ENCODE peak calls at places on chromosomes 11 and 22, in six cellular contexts. K is A549, Z is sigmoid colon, X is ovary, E is transverse colon, N is SK-N-SH. Q is an unnamed sample. For H3K9me3, the result is how much of the 10 kb centered on the place peaks cover.

GRCh38 chr22:30104501-30105156 is 24.4 kb downstream of the HORMAD2 start:
- DNase-seq in N (no peak), K (no peak), E (no peak), Z (no peak), X (no peak), Q (no peak)

GRCh38 chr11:33040127-33040861 is 922 bp downstream of the TCP11L1 start:
- DNase-seq in N (peak), Z (no peak), E (no peak), X (no peak), K (peak), Q (no peak)

GRCh38 chr22:26769663-26770062 is 112.3 kb downstream of the MIAT start:
- DNase-seq in K (no peak), Z (no peak), E (no peak), N (no peak), X (no peak), Q (no peak)

GRCh38 chr22:38490915-38491314 is 15.2 kb downstream of the DDX17 start:
- DNase-seq in Z (peak), E (peak), N (no peak), K (no peak), X (peak), Q (peak)

GRCh38 chr11:30733748-30734147 is 147.6 kb upstream of the MPPED2 start:
- DNase-seq in K (no peak), Z (no peak), X (no peak), E (no peak), N (no peak), Q (no peak)

GRCh38 chr11:65506316-65506769 is 7.5 kb downstream of the MALAT1 start:
- DNase-seq in K (no peak), X (no peak), N (no peak), Z (no peak), E (no peak), Q (no peak)

GRCh38 chr11:67120881-67121710 is 2.0 kb downstream of the KDM2A start:
- DNase-seq in X (no peak), Z (peak), E (peak), N (no peak), K (no peak), Q (peak)

GRCh38 chr11:14336507-14337503 is 22.2 kb downstream of the RRAS2 start:
- DNase-seq in K (peak), E (no peak), X (no peak), N (no peak), Z (no peak), Q (no peak)

GRCh38 chr11:119427279-119427678 is 4.3 kb upstream of the THY1 start:
- DNase-seq in Z (peak), K (no peak), E (no peak), X (no peak), N (no peak), Q (no peak)

GRCh38 chr11:65316311-65316978 is 1.8 kb downstream of the CDC42EP2 start:
- DNase-seq in N (no peak), K (no peak), Z (peak), E (peak), X (peak), Q (no peak)

GRCh38 chr11:66663741-66664296 is 13.9 kb downstream of the RBM4B start:
- DNase-seq in N (no peak), X (no peak), E (no peak), K (no peak), Z (no peak), Q (no peak)

GRCh38 chr11:116984589-116984988 is 113.6 kb downstream of the SIK3 start:
- DNase-seq in K (no peak), X (no peak), E (no peak), N (no peak), Z (no peak), Q (no peak)

GRCh38 chr11:19987243-19987870 is 172.9 kb downstream of the DBX1 start:
- DNase-seq in N (no peak), E (no peak), X (no peak), K (no peak), Z (no peak), Q (no peak)

GRCh38 chr11:87038235-87038960 is 664 bp downstream of the TMEM135 start:
- DNase-seq in Z (no peak), N (peak), K (no peak), E (no peak), X (no peak), Q (no peak)

GRCh38 chr11:61780581-61781162 is 11.7 kb downstream of the TMEM258 start:
- DNase-seq in X (no peak), K (no peak), N (no peak), Z (no peak), E (no peak), Q (no peak)

GRCh38 chr22:42086051-42086450 is 4.5 kb downstream of the NDUFA6 start:
- DNase-seq in Z (no peak), K (no peak), X (no peak), E (no peak), N (no peak), Q (no peak)

GRCh38 chr11:68297812-68298658 is 14.4 kb upstream of the LRP5 start:
- DNase-seq in Z (peak), K (peak), N (peak), E (peak), X (peak), Q (peak)

GRCh38 chr11:61949169-61950034 is 749 bp upstream of the BEST1 start:
- DNase-seq in X (peak), Z (peak), E (peak), K (peak), N (peak), Q (no peak)

GRCh38 chr11:66745356-66746235 is 16.6 kb upstream of the SPTBN2 start:
- DNase-seq in E (peak), K (peak), Z (no peak), X (no peak), N (no peak), Q (peak)

GRCh38 chr11:110131386-110132123 is 38.4 kb downstream of the ZC3H12C start:
- DNase-seq in K (no peak), Z (no peak), N (no peak), X (no peak), E (no peak), Q (no peak)

GRCh38 chr11:67458266-67458665 is 3.1 kb downstream of the CABP4 start:
- DNase-seq in Z (peak), X (no peak), E (no peak), N (no peak), K (no peak), Q (no peak)

GRCh38 chr22:29256606-29257325 is 11.0 kb downstream of the RHBDD3 start:
- DNase-seq in K (no peak), N (peak), X (no peak), Z (no peak), E (no peak), Q (no peak)

GRCh38 chr22:50209893-50210292 is 9.1 kb downstream of the SELENOO start:
- DNase-seq in K (peak), E (peak), Z (peak), N (peak), X (peak), Q (peak)

GRCh38 chr11:11022126-11022730 is 164.4 kb upstream of the ZBED5 start:
- DNase-seq in K (peak), X (no peak), Z (no peak), N (peak), E (no peak), Q (no peak)

DNA sequence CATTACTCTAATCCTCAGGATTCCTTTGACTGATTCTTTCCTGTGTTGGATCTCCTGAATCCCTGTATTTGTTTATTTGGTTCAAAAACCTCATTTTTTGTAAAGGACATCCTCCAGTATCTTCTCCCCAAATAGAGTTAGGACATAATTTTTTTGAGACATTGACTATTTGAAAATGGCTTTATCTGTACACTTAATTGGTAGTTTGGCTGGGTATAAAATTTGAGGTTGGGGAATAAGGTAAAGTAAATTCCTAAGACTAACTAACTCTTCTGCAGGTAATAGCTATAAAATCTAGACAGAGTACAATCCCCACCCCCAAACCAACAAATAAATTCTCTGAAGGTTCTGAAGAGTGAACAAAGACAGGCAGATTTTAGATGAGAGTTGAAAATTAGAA is 114.4 kb downstream of the CTTN start:
- DNase-seq in Z (no peak), K (no peak), X (no peak), E (no peak), N (no peak), Q (no peak)
- H3K9me3 ChIP-seq in Z (under half), K (under half), X (under half), E (under half), N (under half), Q (under half)

DNA sequence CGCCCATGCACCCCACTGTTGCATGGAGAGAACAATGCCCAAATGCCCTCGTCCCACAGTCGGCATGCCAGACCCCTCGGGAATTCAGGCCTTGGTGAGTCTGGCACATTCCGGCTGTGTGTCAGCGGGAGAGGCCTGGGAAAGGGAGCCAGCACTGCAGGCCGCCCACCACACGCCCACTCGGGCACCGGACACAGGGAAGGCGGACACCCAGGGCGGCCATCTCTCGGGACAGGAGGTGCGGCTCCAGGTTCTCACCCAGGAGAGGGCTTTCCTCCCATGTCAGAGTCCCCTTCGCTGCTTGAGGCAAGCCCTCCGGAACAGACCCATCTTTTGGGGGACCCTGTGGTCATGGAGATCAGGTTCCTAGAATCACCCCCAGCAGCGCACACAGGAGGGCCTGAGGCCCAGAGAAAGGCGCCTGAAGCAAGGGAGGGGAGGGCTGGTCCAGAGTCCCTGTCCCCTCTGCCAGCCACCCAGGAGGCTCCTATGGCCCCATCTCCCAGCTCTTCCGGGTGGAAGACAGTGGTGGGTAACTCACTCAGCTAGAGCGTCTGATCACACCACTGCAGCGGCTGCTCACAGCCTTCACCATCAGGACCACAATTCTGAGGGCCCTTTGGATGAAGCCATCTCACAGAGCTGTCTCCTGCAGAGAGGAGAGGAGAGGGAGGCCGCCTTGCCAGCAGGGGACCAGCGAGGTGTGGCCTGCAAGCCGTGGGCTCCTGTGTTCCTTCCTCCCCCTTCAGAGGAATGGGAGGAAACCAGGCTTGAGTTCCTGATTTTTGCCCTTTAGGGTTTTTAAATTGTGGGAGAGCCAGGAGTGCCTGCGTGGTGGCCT is 31.7 kb upstream of the KCNQ1OT1 start:
- DNase-seq in K (no peak), N (no peak), X (no peak), Z (no peak), E (no peak), Q (no peak)
- TF ChIP-seq EP300 in K (no peak), N (no peak), X (no peak), Z (no peak), E (no peak), Q (no peak)

GRCh38 chr22:49101225-49101624 is 726.4 kb downstream of the BRD1 start:
- DNase-seq in N (no peak), K (no peak), E (no peak), Z (no peak), X (no peak), Q (no peak)

GRCh38 chr22:49100316-49100715 is 727.4 kb downstream of the BRD1 start:
- DNase-seq in Z (no peak), E (no peak), N (no peak), X (no peak), K (no peak), Q (no peak)

GRCh38 chr22:49101873-49102272 is 725.8 kb downstream of the BRD1 start:
- DNase-seq in E (no peak), X (no peak), Z (peak), N (no peak), K (no peak), Q (no peak)

GRCh38 chr22:49099496-49100124 is 728.1 kb downstream of the BRD1 start:
- DNase-seq in K (peak), N (no peak), E (no peak), Z (no peak), X (no peak), Q (no peak)

DNA sequence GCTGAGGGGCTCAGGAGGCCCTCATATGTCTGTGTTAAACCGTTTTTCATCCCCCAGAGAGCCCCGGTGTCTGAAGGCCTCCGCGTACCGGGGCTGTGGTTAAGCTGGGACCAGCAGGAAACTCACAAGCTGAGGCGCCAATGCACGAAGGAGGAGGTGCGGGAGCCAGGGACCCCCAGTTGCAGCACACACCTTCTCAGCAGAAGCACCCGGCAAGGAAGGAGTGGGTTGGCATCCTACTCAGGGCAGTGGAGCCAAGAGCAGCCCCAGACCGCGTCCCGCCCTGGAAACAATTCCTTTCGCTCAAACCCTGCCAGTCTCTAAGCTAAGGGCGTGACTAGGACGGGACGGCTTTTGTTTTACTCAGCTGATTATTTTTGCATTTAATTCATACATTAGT is 726.9 kb downstream of the BRD1 start:
- DNase-seq in Z (no peak), E (no peak), X (no peak), K (no peak), N (no peak), Q (no peak)
- H3K9me3 ChIP-seq in Z (under half), E (under half), X (under half), K (under half), N (under half), Q (under half)

DNA sequence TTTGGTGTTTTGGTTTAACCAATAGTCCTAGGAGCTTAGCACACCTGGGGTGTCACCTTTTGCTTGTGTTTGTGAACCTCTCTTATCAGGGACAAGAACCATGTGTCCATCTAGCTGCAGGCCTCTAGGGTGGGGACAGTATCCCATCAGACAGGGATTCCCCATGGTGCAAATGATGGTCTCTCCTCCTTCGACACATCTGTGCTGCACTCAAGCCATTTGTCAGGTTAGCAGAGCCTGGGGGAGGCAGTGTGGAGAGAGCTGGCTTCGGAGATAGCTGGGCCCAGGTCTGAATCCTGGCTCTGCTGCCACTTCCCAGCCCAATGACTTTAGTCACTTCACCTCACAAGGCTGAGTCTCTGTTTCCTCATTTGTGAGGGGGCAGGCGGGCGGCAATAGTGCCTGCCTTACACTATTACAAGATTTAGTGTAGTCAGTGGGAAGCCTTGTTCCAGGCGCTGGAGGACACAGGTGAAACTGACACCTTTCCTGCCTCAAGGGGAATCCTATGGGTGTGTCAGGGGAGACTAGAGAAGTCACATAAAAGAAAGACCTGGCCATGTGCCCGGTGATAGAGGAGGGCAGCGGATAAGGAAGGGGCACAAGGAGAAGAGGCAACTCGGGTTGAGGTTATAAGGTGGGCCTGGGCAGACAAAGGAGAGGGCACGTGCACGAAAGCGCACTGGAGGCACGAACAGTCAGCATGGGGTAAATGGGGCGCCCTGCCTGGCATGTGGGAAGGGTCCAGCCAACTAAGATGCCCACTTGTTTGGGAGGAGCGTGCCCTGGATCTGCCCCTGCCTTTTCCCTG is 12.6 kb downstream of the KLHL35 start:
- DNase-seq in N (no peak), K (no peak), Z (no peak), X (no peak), E (peak), Q (no peak)
- TF ChIP-seq EP300 in N (no peak), K (no peak), Z (no peak), X (no peak), E (no peak), Q (no peak)

Q was measured in stomach.